ENCODE peak calls at places on chromosome 10, in ten cellular contexts. F is OCI-LY7, X is neuronal stem cell, D is A549, M is endodermal cell, S is AG04450, I is IMR-90, J is ovary, G is prostate gland, L is pancreas. Q is an unnamed sample.

GRCh38 chr10:104406715-104407517 is 53.3 kb downstream of the CFAP58 start:
- DNase-seq in D (peak), F (peak), G (peak), X (no peak), I (peak), L (no peak), S (peak), M (no peak), J (no peak), Q (peak)

GRCh38 chr10:121753726-121754476 is 155.7 kb upstream of the FGFR2 start:
- DNase-seq in M (no peak), F (peak), J (no peak), I (peak), S (no peak), L (no peak), D (peak), X (no peak), G (no peak), Q (peak)

GRCh38 chr10:73801253-73801590 is 10.2 kb downstream of the NDST2 start:
- DNase-seq in X (no peak), S (no peak), F (no peak), I (no peak), M (no peak), G (no peak), L (no peak), J (no peak), D (no peak), Q (no peak)

GRCh38 chr10:44035474-44036197 is 349.3 kb downstream of the CXCL12 start:
- DNase-seq in S (no peak), F (no peak), I (no peak), D (no peak), L (no peak), G (no peak), X (no peak), M (no peak), J (no peak), Q (no peak)

GRCh38 chr10:71638577-71639411 is 80.8 kb downstream of the C10orf105 start:
- DNase-seq in I (no peak), G (no peak), M (peak), D (no peak), X (no peak), S (no peak), J (peak), F (peak), L (no peak), Q (no peak)

GRCh38 chr10:77428776-77429395 is 208.7 kb downstream of the KCNMA1 start:
- DNase-seq in X (no peak), F (no peak), G (no peak), J (peak), I (peak), L (no peak), S (peak), M (peak), D (peak), Q (peak)

GRCh38 chr10:66925896-66926719 is at the start of gene LRRTM3:
- DNase-seq in D (peak), L (peak), X (peak), F (peak), G (peak), S (peak), I (peak), J (peak), M (peak), Q (peak)

GRCh38 chr10:44863344-44864041 is 47.6 kb upstream of the TMEM72 start:
- DNase-seq in F (no peak), X (no peak), D (no peak), S (no peak), L (no peak), I (no peak), M (peak), G (no peak), J (no peak), Q (no peak)

GRCh38 chr10:44857363-44858016 is 53.6 kb upstream of the TMEM72 start:
- DNase-seq in S (peak), D (peak), G (no peak), I (peak), X (peak), J (peak), F (peak), L (peak), M (peak), Q (peak)

GRCh38 chr10:68212721-68213352 is 19.1 kb downstream of the ATOH7 start:
- DNase-seq in S (no peak), J (no peak), I (peak), D (peak), M (no peak), L (no peak), G (no peak), F (peak), X (no peak), Q (peak)

GRCh38 chr10:107091126-107091525 is 73.4 kb downstream of the SORCS1 start:
- DNase-seq in I (no peak), F (no peak), X (no peak), G (no peak), S (no peak), M (no peak), L (no peak), J (no peak), D (no peak), Q (no peak)

GRCh38 chr10:42866115-42866995 is 83.8 kb downstream of the BMS1 start:
- DNase-seq in J (peak), I (peak), M (peak), S (peak), L (peak), D (peak), F (peak), X (peak), G (peak), Q (peak)

GRCh38 chr10:79312601-79313187 is 34.6 kb upstream of the PPIF start:
- DNase-seq in I (no peak), L (peak), X (no peak), F (no peak), J (no peak), D (no peak), G (no peak), S (no peak), M (no peak), Q (no peak)

GRCh38 chr10:129605986-129606518 is 139.0 kb downstream of the MGMT start:
- DNase-seq in F (no peak), X (no peak), S (no peak), D (no peak), L (no peak), I (no peak), J (no peak), M (peak), G (no peak), Q (no peak)

GRCh38 chr10:18179901-18180300 is 39.7 kb downstream of the CACNB2 start:
- DNase-seq in S (no peak), X (no peak), F (no peak), G (peak), L (no peak), J (no peak), I (peak), M (no peak), D (no peak), Q (peak)

GRCh38 chr10:120517196-120517595 is 60.2 kb downstream of the PLPP4 start:
- DNase-seq in S (no peak), J (no peak), M (no peak), X (no peak), I (no peak), F (no peak), D (no peak), G (no peak), L (no peak), Q (no peak)

GRCh38 chr10:127694580-127695193 is 42.3 kb upstream of the FOXI2 start:
- DNase-seq in M (peak), G (no peak), L (no peak), S (no peak), I (no peak), J (no peak), F (peak), X (peak), D (peak), Q (no peak)

GRCh38 chr10:47421057-47421952 is 37.2 kb upstream of the ZNF488 start:
- DNase-seq in F (no peak), M (no peak), J (no peak), X (no peak), G (no peak), D (no peak), L (no peak), S (peak), I (peak), Q (peak)

GRCh38 chr10:47164126-47164799 is 135.7 kb upstream of the GDF10 start:
- DNase-seq in L (no peak), X (no peak), D (no peak), I (peak), M (no peak), S (peak), J (no peak), F (no peak), G (no peak), Q (peak)

GRCh38 chr10:78931333-78932083 is 137.3 kb upstream of the ZMIZ1 start:
- DNase-seq in L (no peak), F (no peak), S (peak), I (peak), G (no peak), D (no peak), M (peak), X (no peak), J (peak), Q (peak)

GRCh38 chr10:74870191-74870590 is 43.8 kb downstream of the KAT6B start:
- DNase-seq in X (no peak), S (no peak), L (no peak), D (no peak), G (no peak), J (no peak), M (no peak), I (no peak), F (no peak), Q (no peak)

GRCh38 chr10:29980084-29980483 is 79.3 kb downstream of the JCAD start:
- DNase-seq in F (no peak), G (no peak), D (no peak), J (peak), S (no peak), I (no peak), M (no peak), L (no peak), X (no peak), Q (no peak)

GRCh38 chr10:101014230-101014884 is 14.7 kb downstream of the LZTS2 start:
- DNase-seq in G (peak), D (peak), S (no peak), J (peak), X (no peak), L (no peak), F (peak), M (peak), I (peak), Q (peak)

GRCh38 chr10:32337343-32337742 is 9.6 kb downstream of the EPC1 start:
- DNase-seq in S (no peak), F (no peak), X (no peak), I (peak), D (no peak), G (no peak), J (no peak), L (no peak), M (no peak), Q (no peak)

GRCh38 chr10:22230331-22230833 is 12.6 kb upstream of the EBLN1 start:
- DNase-seq in M (no peak), G (peak), S (no peak), L (no peak), I (peak), F (peak), J (no peak), D (peak), X (peak), Q (peak)

GRCh38 chr10:73723516-73723915 is 20.7 kb upstream of the SEC24C start:
- DNase-seq in L (no peak), S (no peak), I (no peak), G (no peak), M (no peak), J (no peak), F (no peak), X (no peak), D (no peak), Q (no peak)

GRCh38 chr10:78559514-78560392 is 509.0 kb upstream of the ZMIZ1 start:
- DNase-seq in I (no peak), X (no peak), F (no peak), G (no peak), D (no peak), L (no peak), M (peak), S (no peak), J (no peak), Q (no peak)

GRCh38 chr10:108230478-108231170 is 1066.1 kb upstream of the SORCS1 start:
- DNase-seq in S (no peak), J (no peak), F (no peak), L (no peak), I (no peak), D (no peak), M (no peak), G (no peak), X (no peak), Q (no peak)

GRCh38 chr10:48749254-48749787 is 64.6 kb downstream of the WDFY4 start:
- DNase-seq in L (no peak), F (no peak), S (no peak), D (no peak), I (no peak), X (no peak), M (peak), G (no peak), J (no peak), Q (no peak)

GRCh38 chr10:28679941-28680752 is 2.8 kb downstream of the BAMBI start:
- DNase-seq in M (no peak), L (no peak), F (peak), S (no peak), J (no peak), G (peak), X (no peak), I (no peak), D (peak), Q (no peak)

GRCh38 chr10:102701272-102701671 is 12.9 kb downstream of the ARL3 start:
- DNase-seq in J (no peak), M (no peak), G (no peak), S (no peak), X (no peak), D (no peak), L (no peak), I (peak), F (no peak), Q (no peak)

GRCh38 chr10:76975131-76975530 is 662.5 kb downstream of the KCNMA1 start:
- DNase-seq in J (no peak), S (no peak), D (no peak), F (no peak), L (no peak), I (no peak), M (no peak), X (no peak), G (no peak), Q (no peak)

GRCh38 chr10:94361161-94361794 is 1.5 kb downstream of the NOC3L start:
- DNase-seq in G (peak), I (no peak), S (no peak), J (no peak), X (no peak), F (no peak), D (peak), M (no peak), L (no peak), Q (no peak)

GRCh38 chr10:34786464-34786863 is 28.6 kb downstream of the PARD3 start:
- DNase-seq in S (no peak), I (peak), F (no peak), J (no peak), L (no peak), X (no peak), D (no peak), M (no peak), G (no peak), Q (no peak)

GRCh38 chr10:121531830-121532178 is 66.4 kb downstream of the FGFR2 start:
- DNase-seq in X (no peak), D (no peak), S (no peak), M (no peak), L (no peak), I (no peak), J (no peak), F (no peak), G (no peak), Q (no peak)

GRCh38 chr10:63027533-63027932 is 105.6 kb upstream of the NRBF2 start:
- DNase-seq in L (no peak), S (no peak), M (no peak), G (no peak), X (no peak), D (no peak), I (no peak), J (no peak), F (no peak), Q (no peak)

GRCh38 chr10:118670472-118671124 is 75.2 kb upstream of the PRLHR start:
- DNase-seq in G (no peak), S (no peak), I (no peak), J (no peak), X (no peak), F (no peak), L (no peak), D (no peak), M (no peak), Q (no peak)

GRCh38 chr10:77049896-77050295 is 587.7 kb downstream of the KCNMA1 start:
- DNase-seq in S (no peak), G (no peak), I (peak), J (no peak), L (no peak), D (no peak), X (no peak), F (no peak), M (no peak), Q (peak)

GRCh38 chr10:30979956-30980355 is 51.7 kb downstream of the ZNF438 start:
- DNase-seq in I (no peak), S (no peak), J (no peak), M (no peak), L (no peak), F (no peak), D (no peak), G (no peak), X (no peak), Q (no peak)

DNA sequence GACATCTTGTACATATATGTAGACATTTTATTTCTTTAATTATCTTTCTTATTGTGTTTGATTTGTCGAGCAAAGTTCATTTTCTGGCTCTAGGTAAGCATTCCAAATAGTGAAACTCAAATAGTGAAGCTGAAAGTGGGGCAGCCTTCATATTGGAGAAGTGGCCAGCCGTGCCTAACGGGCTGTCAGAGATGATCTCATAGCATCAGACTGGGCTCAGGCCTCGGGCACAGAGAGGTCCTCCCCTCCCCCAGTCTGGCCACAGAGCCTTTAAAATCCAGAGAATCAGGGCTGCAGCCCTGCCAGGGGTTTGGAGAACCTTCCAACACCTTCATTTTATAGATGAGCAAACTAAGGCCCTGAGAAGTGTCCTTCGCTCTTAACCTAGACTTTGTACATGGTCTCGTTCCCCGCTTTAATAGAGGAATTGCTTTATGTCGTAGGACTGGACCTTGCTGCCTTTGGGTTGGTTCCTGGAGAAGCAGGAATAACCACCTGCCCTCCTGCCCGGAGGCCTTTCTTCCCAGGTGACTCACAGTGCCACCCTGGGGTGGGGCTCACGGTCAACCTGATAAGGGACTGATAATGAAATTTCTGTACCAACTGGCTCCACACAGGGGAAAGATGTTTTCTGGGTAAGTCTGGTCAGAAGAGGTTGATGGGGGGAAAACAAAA is 7.3 kb downstream of the TSPAN15 start:
- DNase-seq in I (no peak), X (no peak), S (no peak), L (no peak), J (no peak), D (no peak), M (peak), G (peak), F (no peak), Q (no peak)
- H3K27ac ChIP-seq in I (no peak), X (no peak), S (no peak), L (peak), J (no peak), D (peak), M (no peak), G (peak), F (no peak), Q (no peak)

GRCh38 chr10:92571649-92572048 is 2.2 kb downstream of the IDE start:
- DNase-seq in F (no peak), L (no peak), M (no peak), G (no peak), J (no peak), S (no peak), X (no peak), I (peak), D (no peak), Q (no peak)
- H3K4me3 ChIP-seq in F (no peak), L (no peak), M (peak), G (no peak), J (no peak), S (peak), X (no peak), I (no peak), D (no peak), Q (no peak)

GRCh38 chr10:132264306-132264950 is 43.3 kb downstream of the STK32C start:
- DNase-seq in G (no peak), I (no peak), D (no peak), S (no peak), X (no peak), J (peak), L (peak), M (no peak), F (no peak), Q (no peak)

GRCh38 chr10:132266594-132267161 is 41.1 kb downstream of the STK32C start:
- DNase-seq in L (peak), S (no peak), F (no peak), M (no peak), G (no peak), I (no peak), J (peak), X (no peak), D (no peak), Q (no peak)

GRCh38 chr10:132264966-132265877 is 42.5 kb downstream of the STK32C start:
- DNase-seq in L (peak), J (peak), I (peak), F (no peak), M (no peak), S (no peak), D (no peak), G (no peak), X (no peak), Q (no peak)

GRCh38 chr10:132263866-132264265 is 43.9 kb downstream of the STK32C start:
- DNase-seq in X (no peak), G (no peak), S (no peak), L (peak), M (no peak), I (no peak), D (no peak), F (no peak), J (no peak), Q (no peak)

DNA sequence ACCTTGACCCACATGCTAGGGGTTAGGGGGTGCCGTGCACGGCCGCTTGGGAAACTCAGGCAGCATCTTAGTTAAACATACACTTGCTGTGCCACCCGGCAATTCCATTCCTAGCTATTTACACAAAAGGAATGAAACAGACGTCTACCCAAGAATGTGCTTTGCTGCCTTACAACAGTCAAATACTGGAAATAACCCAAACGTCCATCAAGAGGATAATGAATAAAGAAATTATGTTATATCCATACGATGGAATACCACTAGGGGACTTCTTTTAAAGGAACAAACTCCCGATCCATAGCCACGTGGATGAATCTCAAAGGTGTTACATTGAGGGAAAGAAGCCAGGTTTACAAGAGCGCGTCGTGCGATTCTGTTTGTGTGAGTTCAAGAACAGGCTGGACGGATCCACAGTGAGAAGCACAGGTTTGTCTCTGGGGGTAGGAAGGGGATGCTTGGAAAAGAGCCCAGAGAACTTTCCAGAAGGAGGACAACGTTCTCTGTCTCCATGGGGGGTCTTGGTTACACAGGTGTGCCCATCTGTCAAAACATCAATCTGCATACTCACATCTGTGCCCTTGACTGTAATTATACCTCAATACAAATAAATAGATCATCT is 41.8 kb downstream of the STK32C start:
- DNase-seq in D (no peak), S (no peak), F (no peak), M (no peak), I (peak), X (no peak), J (no peak), G (no peak), L (peak), Q (peak)
- H3K27ac ChIP-seq in D (no peak), S (peak), F (no peak), M (peak), I (no peak), X (no peak), J (no peak), G (no peak), L (no peak), Q (no peak)

DNA sequence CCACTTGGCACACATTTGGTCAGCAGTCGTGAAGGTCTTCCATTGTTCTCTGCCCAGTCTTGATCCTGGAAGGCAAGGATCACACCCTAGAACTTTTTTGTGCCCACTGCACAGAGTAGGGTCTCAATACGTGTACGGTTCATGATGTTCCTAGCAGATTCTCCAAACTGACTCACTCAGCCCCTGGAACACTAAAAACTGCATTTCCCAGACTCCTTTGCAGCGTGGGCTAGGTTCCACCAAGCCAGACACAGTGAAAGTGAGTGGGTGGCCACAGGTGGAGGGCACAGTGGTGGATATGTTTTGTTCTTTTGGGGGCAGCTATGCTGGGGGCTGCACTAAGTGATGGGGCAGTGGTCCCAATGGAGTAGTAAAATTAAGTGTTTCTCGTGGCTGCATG is 1.5 kb upstream of the LHPP start:
- DNase-seq in D (no peak), X (no peak), I (no peak), M (no peak), S (no peak), L (no peak), J (no peak), G (no peak), F (no peak), Q (no peak)
- H3K4me3 ChIP-seq in D (no peak), X (no peak), I (no peak), M (no peak), S (no peak), L (no peak), J (no peak), G (no peak), F (no peak), Q (no peak)

GRCh38 chr10:3046941-3047621 is 20.3 kb upstream of the PFKP start:
- DNase-seq in D (no peak), S (no peak), M (no peak), J (no peak), L (no peak), G (no peak), I (peak), F (no peak), X (no peak), Q (no peak)
- H3K27ac ChIP-seq in D (peak), S (peak), M (no peak), J (no peak), L (no peak), G (peak), I (peak), F (no peak), X (peak), Q (no peak)